ENCODE peak calls at places on chromosomes 7 and 10, in six cellular contexts. Z is glutamatergic neuron; G is activated CD8-positive, alpha-beta memory T cell treated with anti-CD3 and anti-CD28 coated beads for 24 hours; J is GM12892; B is AG20443; S is heart right ventricle. D is an unnamed sample.

GRCh38 chr7:158402471-158402870 is 185.2 kb downstream of the PTPRN2 start:
- DNase-seq in Z (no peak), G (no peak), J (no peak), B (no peak), S (no peak), D (no peak)

GRCh38 chr7:1062296-1063294 is 18.2 kb downstream of the GPR146 start:
- DNase-seq in Z (no peak), G (no peak), J (peak; percentile 82), B (no peak), S (no peak), D (no peak)

GRCh38 chr10:8045728-8046494 is 8.6 kb upstream of the GATA3 start:
- DNase-seq in Z (no peak), G (no peak), J (no peak), B (peak; percentile 11), S (no peak), D (no peak)

GRCh38 chr10:11529276-11529675 is 82.2 kb downstream of the USP6NL start:
- DNase-seq in Z (no peak), G (no peak), J (no peak), B (no peak), S (no peak), D (no peak)

GRCh38 chr10:82674036-82674435 is 799.0 kb downstream of the NRG3 start:
- DNase-seq in Z (no peak), G (no peak), J (no peak), B (no peak), S (no peak), D (no peak)

GRCh38 chr10:117934477-117934876 is 112.3 kb downstream of the RAB11FIP2 start:
- DNase-seq in Z (no peak), G (no peak), J (no peak), B (no peak), S (no peak), D (no peak)

GRCh38 chr10:78543749-78544446 is 510.2 kb downstream of the RPS24 start:
- DNase-seq in Z (no peak), G (peak; percentile 38), J (no peak), B (peak; percentile 95), S (peak; percentile 51), D (no peak)

GRCh38 chr10:80464557-80465466 is 10.7 kb downstream of the TSPAN14 start:
- DNase-seq in Z (no peak), G (peak; percentile 72), J (no peak), B (peak; percentile 52), S (peak; percentile 35), D (no peak)

GRCh38 chr7:55476071-55476803 is 96.1 kb downstream of the VOPP1 start:
- DNase-seq in Z (no peak), G (no peak), J (no peak), B (peak; percentile 84), S (no peak), D (no peak)

GRCh38 chr7:55964261-55964801 is at the start of gene NIPSNAP2:
- DNase-seq in Z (peak; percentile 79), G (peak; percentile 86), J (peak; percentile 72), B (peak; percentile 94), S (peak; percentile 70), D (peak; percentile 87)

GRCh38 chr7:76424413-76425111 is at the start of gene ZP3:
- DNase-seq in Z (peak; percentile 33), G (no peak), J (no peak), B (no peak), S (no peak), D (no peak)

GRCh38 chr7:27971171-27971570 is 209.4 kb downstream of the JAZF1 start:
- DNase-seq in Z (no peak), G (no peak), J (no peak), B (no peak), S (no peak), D (no peak)

GRCh38 chr10:95675403-95676116 is 18.2 kb downstream of the TCTN3 start:
- DNase-seq in Z (no peak), G (no peak), J (no peak), B (no peak), S (no peak), D (no peak)

GRCh38 chr10:71737356-71738172 is 18.0 kb upstream of the C10orf105 start:
- DNase-seq in Z (no peak), G (no peak), J (no peak), B (peak; percentile 69), S (no peak), D (no peak)

D was measured in HEK293T.